ENCODE peak calls at places on chromosomes 3 and 15, in nine cellular contexts. O, D, B, I, V, J, U, N and F are unnamed samples.

GRCh38 chr15:44157679-44158078 is 37.4 kb downstream of the FRMD5 start:
- DNase-seq in O (peak), D (no peak), B (peak), I (peak), V (no peak), J (no peak), U (peak), N (no peak), F (no peak)

GRCh38 chr3:152444029-152444641 is 175.4 kb downstream of the MBNL1 start:
- DNase-seq in O (peak), D (no peak), B (peak), I (peak), V (no peak), J (no peak), U (peak), N (no peak), F (no peak)

GRCh38 chr3:160150525-160150924 is 74.7 kb upstream of the C3orf80 start:
- DNase-seq in O (peak), D (no peak), B (peak), I (no peak), V (no peak), J (no peak), U (peak), N (no peak), F (no peak)

GRCh38 chr15:65659502-65660052 is 37.8 kb downstream of the SLC24A1 start:
- DNase-seq in O (no peak), D (no peak), B (no peak), I (no peak), V (no peak), J (no peak), U (peak), N (no peak), F (no peak)

GRCh38 chr15:69987492-69988482 is 109.9 kb downstream of the TLE3 start:
- DNase-seq in O (no peak), D (no peak), B (peak), I (no peak), V (no peak), J (no peak), U (peak), N (no peak), F (no peak)

GRCh38 chr15:85615930-85616329 is 178.8 kb downstream of the KLHL25 start:
- DNase-seq in O (no peak), D (peak), B (peak), I (peak), V (peak), J (no peak), U (peak), N (no peak), F (no peak)

GRCh38 chr3:40292637-40293036 is 16.9 kb upstream of the EIF1B start:
- DNase-seq in O (no peak), D (no peak), B (no peak), I (no peak), V (no peak), J (no peak), U (no peak), N (no peak), F (no peak)

GRCh38 chr3:43515970-43516369 is 105.8 kb downstream of the ANO10 start:
- DNase-seq in O (no peak), D (no peak), B (no peak), I (no peak), V (no peak), J (no peak), U (no peak), N (no peak), F (no peak)

GRCh38 chr15:52082197-52083036 is 30.2 kb downstream of the BCL2L10 start:
- DNase-seq in O (no peak), D (no peak), B (no peak), I (no peak), V (no peak), J (no peak), U (no peak), N (no peak), F (no peak)

GRCh38 chr15:101320501-101321052 is 25.5 kb upstream of the SNRPA1 start:
- DNase-seq in O (no peak), D (peak), B (peak), I (no peak), V (peak), J (peak), U (peak), N (no peak), F (no peak)

GRCh38 chr15:55290361-55291057 is 896 bp upstream of the RAB27A start:
- DNase-seq in O (peak), D (peak), B (peak), I (peak), V (peak), J (peak), U (peak), N (peak), F (peak)

GRCh38 chr3:184344579-184345350 is 7.4 kb downstream of the FAM131A start:
- DNase-seq in O (no peak), D (no peak), B (no peak), I (no peak), V (no peak), J (no peak), U (no peak), N (no peak), F (no peak)

GRCh38 chr15:66955871-66956585 is 109.4 kb upstream of the SMAD3 start:
- DNase-seq in O (peak), D (no peak), B (peak), I (no peak), V (no peak), J (no peak), U (peak), N (no peak), F (no peak)

GRCh38 chr3:119627461-119627860 is 29.8 kb downstream of the PLA1A start:
- DNase-seq in O (no peak), D (no peak), B (no peak), I (no peak), V (no peak), J (no peak), U (no peak), N (no peak), F (no peak)

GRCh38 chr3:141686477-141687280 is 51.4 kb upstream of the RNF7 start:
- DNase-seq in O (peak), D (no peak), B (peak), I (peak), V (no peak), J (peak), U (peak), N (no peak), F (peak)

GRCh38 chr3:153026026-153026425 is 136.0 kb upstream of the RAP2B start:
- DNase-seq in O (peak), D (no peak), B (peak), I (peak), V (no peak), J (no peak), U (peak), N (no peak), F (no peak)

GRCh38 chr3:64117483-64117882 is 94.2 kb upstream of the PSMD6 start:
- DNase-seq in O (no peak), D (no peak), B (no peak), I (no peak), V (no peak), J (no peak), U (no peak), N (no peak), F (no peak)

GRCh38 chr15:65525622-65526021 is 4.6 kb upstream of the HACD3 start:
- DNase-seq in O (peak), D (no peak), B (peak), I (no peak), V (no peak), J (no peak), U (peak), N (no peak), F (no peak)

GRCh38 chr3:53935283-53935901 is 43.7 kb upstream of the SELENOK start:
- DNase-seq in O (no peak), D (no peak), B (no peak), I (no peak), V (no peak), J (no peak), U (no peak), N (no peak), F (no peak)

GRCh38 chr3:53154731-53155320 is 6.2 kb upstream of the PRKCD start:
- DNase-seq in O (no peak), D (no peak), B (no peak), I (no peak), V (no peak), J (no peak), U (no peak), N (no peak), F (no peak)

GRCh38 chr3:177037241-177037640 is 160.0 kb downstream of the TBL1XR1 start:
- DNase-seq in O (peak), D (no peak), B (peak), I (no peak), V (no peak), J (no peak), U (no peak), N (no peak), F (no peak)